ENCODE peak calls at places on chromosomes 7 and 10, in seven cellular contexts. One of them, this sample, is unnamed.

GRCh38 chr7:11261470-11261869 is 287.8 kb downstream of the PHF14 start:
- DNase-seq in IMR-90: no peak
- DNase-seq in A549: peak
- DNase-seq in HCT116: peak
- DNase-seq in H1: no peak
- DNase-seq in K562: peak
- DNase-seq in HepG2: peak
- DNase-seq in this sample: no peak

GRCh38 chr10:103696411-103697145 is 158.8 kb downstream of the SH3PXD2A start:
- DNase-seq in IMR-90: peak
- DNase-seq in A549: peak
- DNase-seq in HCT116: peak
- DNase-seq in H1: peak
- DNase-seq in K562: peak
- DNase-seq in HepG2: no peak
- DNase-seq in this sample: no peak

GRCh38 chr7:143259765-143260164 is 3.5 kb upstream of the GSTK1 start:
- DNase-seq in IMR-90: no peak
- DNase-seq in A549: peak
- DNase-seq in HCT116: peak
- DNase-seq in H1: no peak
- DNase-seq in K562: no peak
- DNase-seq in HepG2: peak
- DNase-seq in this sample: no peak

GRCh38 chr10:18738835-18739234 is 79.6 kb downstream of the ARL5B start:
- DNase-seq in IMR-90: peak
- DNase-seq in A549: no peak
- DNase-seq in HCT116: no peak
- DNase-seq in H1: no peak
- DNase-seq in K562: no peak
- DNase-seq in HepG2: no peak
- DNase-seq in this sample: no peak

GRCh38 chr10:126731613-126731995 is 61.1 kb upstream of the C10orf90 start:
- DNase-seq in IMR-90: no peak
- DNase-seq in A549: no peak
- DNase-seq in HCT116: no peak
- DNase-seq in H1: no peak
- DNase-seq in K562: no peak
- DNase-seq in HepG2: no peak
- DNase-seq in this sample: no peak

GRCh38 chr10:113438660-113439059 is 114.2 kb upstream of the HABP2 start:
- DNase-seq in IMR-90: peak
- DNase-seq in A549: no peak
- DNase-seq in HCT116: no peak
- DNase-seq in H1: no peak
- DNase-seq in K562: no peak
- DNase-seq in HepG2: no peak
- DNase-seq in this sample: no peak

GRCh38 chr7:77331938-77332695 is 84.0 kb downstream of the GSAP start:
- DNase-seq in IMR-90: peak
- DNase-seq in A549: peak
- DNase-seq in HCT116: peak
- DNase-seq in H1: peak
- DNase-seq in K562: peak
- DNase-seq in HepG2: peak
- DNase-seq in this sample: peak

GRCh38 chr10:19904202-19904661 is 88.0 kb downstream of the PLXDC2 start:
- DNase-seq in IMR-90: peak
- DNase-seq in A549: no peak
- DNase-seq in HCT116: no peak
- DNase-seq in H1: no peak
- DNase-seq in K562: no peak
- DNase-seq in HepG2: no peak
- DNase-seq in this sample: peak

GRCh38 chr10:29254123-29255046 is 34.5 kb upstream of the LYZL1 start:
- DNase-seq in IMR-90: no peak
- DNase-seq in A549: peak
- DNase-seq in HCT116: no peak
- DNase-seq in H1: no peak
- DNase-seq in K562: peak
- DNase-seq in HepG2: no peak
- DNase-seq in this sample: no peak

GRCh38 chr10:29448125-29448524 is 159.3 kb downstream of the LYZL1 start:
- DNase-seq in IMR-90: no peak
- DNase-seq in A549: no peak
- DNase-seq in HCT116: no peak
- DNase-seq in H1: no peak
- DNase-seq in K562: no peak
- DNase-seq in HepG2: no peak
- DNase-seq in this sample: no peak

GRCh38 chr7:1913290-1914282 is 243.5 kb downstream of the ELFN1 start:
- DNase-seq in IMR-90: no peak
- DNase-seq in A549: no peak
- DNase-seq in HCT116: no peak
- DNase-seq in H1: no peak
- DNase-seq in K562: no peak
- DNase-seq in HepG2: no peak
- DNase-seq in this sample: no peak

GRCh38 chr7:18754766-18755165 is 259.2 kb downstream of the HDAC9 start:
- DNase-seq in IMR-90: peak
- DNase-seq in A549: no peak
- DNase-seq in HCT116: no peak
- DNase-seq in H1: no peak
- DNase-seq in K562: no peak
- DNase-seq in HepG2: no peak
- DNase-seq in this sample: no peak

GRCh38 chr10:14416308-14416700 is 85.6 kb upstream of the FRMD4A start:
- DNase-seq in IMR-90: no peak
- DNase-seq in A549: no peak
- DNase-seq in HCT116: no peak
- DNase-seq in H1: no peak
- DNase-seq in K562: no peak
- DNase-seq in HepG2: no peak
- DNase-seq in this sample: no peak

GRCh38 chr10:127117125-127117524 is 79.3 kb downstream of the INSYN2A start:
- DNase-seq in IMR-90: peak
- DNase-seq in A549: peak
- DNase-seq in HCT116: no peak
- DNase-seq in H1: peak
- DNase-seq in K562: peak
- DNase-seq in HepG2: peak
- DNase-seq in this sample: no peak

GRCh38 chr7:73732397-73732796 is 6.2 kb downstream of the ABHD11 start:
- DNase-seq in IMR-90: no peak
- DNase-seq in A549: no peak
- DNase-seq in HCT116: no peak
- DNase-seq in H1: no peak
- DNase-seq in K562: no peak
- DNase-seq in HepG2: no peak
- DNase-seq in this sample: no peak

GRCh38 chr7:73736885-73737284 is 1.7 kb downstream of the ABHD11 start:
- DNase-seq in IMR-90: no peak
- DNase-seq in A549: no peak
- DNase-seq in HCT116: no peak
- DNase-seq in H1: no peak
- DNase-seq in K562: no peak
- DNase-seq in HepG2: no peak
- DNase-seq in this sample: no peak

GRCh38 chr7:73735526-73735905 is 3.1 kb downstream of the ABHD11 start:
- DNase-seq in IMR-90: no peak
- DNase-seq in A549: no peak
- DNase-seq in HCT116: no peak
- DNase-seq in H1: no peak
- DNase-seq in K562: no peak
- DNase-seq in HepG2: no peak
- DNase-seq in this sample: no peak

GRCh38 chr7:73737491-73738219 is 947 bp downstream of the ABHD11 start:
- DNase-seq in IMR-90: no peak
- DNase-seq in A549: no peak
- DNase-seq in HCT116: no peak
- DNase-seq in H1: no peak
- DNase-seq in K562: no peak
- DNase-seq in HepG2: no peak
- DNase-seq in this sample: no peak

DNA sequence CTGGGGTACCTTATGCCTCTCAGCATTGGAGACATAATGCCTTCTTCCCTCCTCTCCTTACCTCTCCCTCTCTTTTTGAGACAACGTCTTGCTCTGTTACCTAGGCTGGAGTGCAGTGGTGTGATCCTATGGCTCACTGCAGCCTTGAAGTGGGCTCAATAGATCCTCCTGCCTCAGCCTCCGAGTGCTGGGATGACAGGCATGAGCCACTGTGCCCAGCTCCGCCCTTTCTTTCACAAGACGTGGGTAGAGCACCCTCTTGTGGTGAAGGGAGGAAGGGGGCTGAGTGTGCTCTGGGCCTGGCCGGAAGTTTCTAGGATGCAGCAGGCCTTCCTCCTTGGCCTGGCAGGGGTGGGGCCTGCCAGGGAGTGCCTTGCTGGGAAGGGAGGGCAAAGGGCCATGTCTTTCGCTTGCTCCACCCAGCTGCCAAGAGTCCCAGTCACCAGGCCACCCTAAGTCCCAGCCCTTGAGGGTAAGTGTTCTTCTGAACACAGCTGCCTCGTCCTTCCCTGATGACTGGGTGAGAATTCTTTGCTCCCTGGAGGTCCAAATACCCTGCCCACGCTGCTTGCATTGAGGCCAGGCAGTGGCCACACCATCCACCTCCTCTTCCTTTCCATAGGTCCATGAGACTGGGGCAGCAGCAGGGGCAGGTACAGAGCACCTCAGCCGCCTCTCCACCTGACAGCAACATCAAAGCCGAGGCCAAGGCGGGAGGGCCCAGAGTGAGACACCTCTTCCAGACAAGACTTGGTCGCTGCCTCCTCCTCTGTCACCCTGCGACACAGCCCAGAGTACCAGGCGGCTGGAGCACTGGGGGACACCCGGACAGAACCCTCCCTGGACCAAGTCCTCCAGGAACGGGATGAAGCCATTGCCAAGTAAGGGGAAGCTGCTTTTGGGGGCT is 3.7 kb downstream of the ABHD11 start:
- DNase-seq in IMR-90: peak
- DNase-seq in A549: peak
- DNase-seq in HCT116: peak
- DNase-seq in H1: no peak
- DNase-seq in K562: peak
- DNase-seq in HepG2: peak
- DNase-seq in this sample: peak
- TF ChIP-seq CEBPB in IMR-90: peak
- TF ChIP-seq CEBPB in A549: peak
- TF ChIP-seq CEBPB in HCT116: no peak
- TF ChIP-seq CEBPB in H1: peak
- TF ChIP-seq CEBPB in K562: peak
- TF ChIP-seq CEBPB in HepG2: peak
- TF ChIP-seq CEBPB in this sample: no peak

GRCh38 chr7:128781126-128781525 is 5.5 kb upstream of the OPN1SW start:
- DNase-seq in IMR-90: peak
- DNase-seq in A549: no peak
- DNase-seq in HCT116: no peak
- DNase-seq in H1: no peak
- DNase-seq in K562: no peak
- DNase-seq in HepG2: no peak
- DNase-seq in this sample: no peak

GRCh38 chr7:128778946-128779345 is 3.4 kb upstream of the OPN1SW start:
- DNase-seq in IMR-90: no peak
- DNase-seq in A549: no peak
- DNase-seq in HCT116: no peak
- DNase-seq in H1: no peak
- DNase-seq in K562: no peak
- DNase-seq in HepG2: no peak
- DNase-seq in this sample: no peak

GRCh38 chr7:128785738-128786137 is 6.0 kb upstream of the CCDC136 start:
- DNase-seq in IMR-90: no peak
- DNase-seq in A549: no peak
- DNase-seq in HCT116: no peak
- DNase-seq in H1: no peak
- DNase-seq in K562: no peak
- DNase-seq in HepG2: no peak
- DNase-seq in this sample: no peak

GRCh38 chr7:128781851-128782250 is 6.3 kb upstream of the OPN1SW start:
- DNase-seq in IMR-90: no peak
- DNase-seq in A549: no peak
- DNase-seq in HCT116: no peak
- DNase-seq in H1: no peak
- DNase-seq in K562: no peak
- DNase-seq in HepG2: no peak
- DNase-seq in this sample: no peak

GRCh38 chr7:128783143-128783799 is 7.7 kb upstream of the OPN1SW start:
- DNase-seq in IMR-90: peak
- DNase-seq in A549: peak
- DNase-seq in HCT116: peak
- DNase-seq in H1: peak
- DNase-seq in K562: peak
- DNase-seq in HepG2: peak
- DNase-seq in this sample: no peak
- TF ChIP-seq CEBPB in IMR-90: peak
- TF ChIP-seq CEBPB in A549: no peak
- TF ChIP-seq CEBPB in HCT116: no peak
- TF ChIP-seq CEBPB in H1: peak
- TF ChIP-seq CEBPB in K562: no peak
- TF ChIP-seq CEBPB in HepG2: no peak
- TF ChIP-seq CEBPB in this sample: no peak

DNA sequence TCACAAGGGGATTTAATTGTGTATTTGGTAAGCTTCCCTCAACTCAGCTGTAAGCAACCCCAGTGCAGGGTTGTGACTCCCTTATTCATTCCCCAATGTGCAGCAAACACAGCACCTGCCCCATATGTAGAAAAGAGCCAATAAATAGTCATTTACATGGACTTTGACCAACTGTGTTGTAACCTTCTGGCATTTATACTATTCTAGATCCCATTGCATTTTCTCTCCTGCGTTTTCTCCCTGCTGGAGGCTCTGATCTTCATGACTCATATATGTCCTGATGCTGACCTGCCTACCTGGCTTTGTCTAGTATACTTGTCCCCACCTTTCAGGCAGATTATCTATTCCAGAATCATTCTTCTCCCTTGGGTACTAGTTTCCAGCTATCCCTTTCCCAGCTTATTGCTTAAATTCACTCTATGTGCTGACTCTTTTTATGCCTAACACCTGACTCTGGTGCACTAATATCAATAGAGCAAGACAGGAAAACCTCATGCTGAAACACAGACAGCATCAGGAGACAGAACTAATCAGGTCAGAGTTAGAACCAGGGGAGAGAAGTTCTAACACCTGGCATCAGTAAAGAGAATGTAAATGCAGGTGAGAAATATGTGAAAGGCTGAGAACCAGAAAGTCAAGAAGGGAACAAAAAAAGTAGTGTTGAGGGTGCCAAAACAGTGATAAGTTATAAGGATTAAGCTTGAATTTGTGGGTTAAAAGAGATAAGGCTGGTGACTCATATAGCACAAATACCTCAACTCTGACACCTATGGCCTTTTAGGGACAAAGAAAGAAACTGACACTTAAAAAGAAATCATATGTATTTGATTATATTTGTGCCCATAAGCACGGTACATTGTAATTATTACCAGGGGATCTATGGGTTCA is 402.7 kb downstream of the IPMK start:
- DNase-seq in IMR-90: no peak
- DNase-seq in A549: peak
- DNase-seq in HCT116: no peak
- DNase-seq in H1: no peak
- DNase-seq in K562: no peak
- DNase-seq in HepG2: peak
- DNase-seq in this sample: no peak
- TF ChIP-seq CEBPB in IMR-90: no peak
- TF ChIP-seq CEBPB in A549: no peak
- TF ChIP-seq CEBPB in HCT116: no peak
- TF ChIP-seq CEBPB in H1: no peak
- TF ChIP-seq CEBPB in K562: no peak
- TF ChIP-seq CEBPB in HepG2: no peak
- TF ChIP-seq CEBPB in this sample: no peak

GRCh38 chr7:22663319-22663718 is 63.7 kb upstream of the IL6 start:
- DNase-seq in IMR-90: peak
- DNase-seq in A549: no peak
- DNase-seq in HCT116: no peak
- DNase-seq in H1: no peak
- DNase-seq in K562: no peak
- DNase-seq in HepG2: no peak
- DNase-seq in this sample: no peak
- TF ChIP-seq CEBPB in IMR-90: peak
- TF ChIP-seq CEBPB in A549: no peak
- TF ChIP-seq CEBPB in HCT116: peak
- TF ChIP-seq CEBPB in H1: no peak
- TF ChIP-seq CEBPB in K562: no peak
- TF ChIP-seq CEBPB in HepG2: no peak
- TF ChIP-seq CEBPB in this sample: no peak